ENCODE peak calls at places on chromosomes 16 and 17, in five cellular contexts. One of them, this sample, is unnamed. For H3K4me1, the result is how much of the 10 kb centered on the place peaks cover.

GRCh38 chr16:68790130-68790761 is 53.1 kb upstream of the TANGO6 start:
- DNase-seq in GM23248: peak
- DNase-seq in endothelial cell of umbilical vein: no peak
- DNase-seq in PC-9: peak
- DNase-seq in right cardiac atrium: no peak
- DNase-seq in this sample: peak

GRCh38 chr17:62051053-62051452 is 14.0 kb downstream of the MED13 start:
- DNase-seq in GM23248: no peak
- DNase-seq in endothelial cell of umbilical vein: no peak
- DNase-seq in PC-9: no peak
- DNase-seq in right cardiac atrium: no peak
- DNase-seq in this sample: peak

GRCh38 chr17:66652840-66653507 is 181.9 kb upstream of the CACNG5 start:
- DNase-seq in GM23248: peak
- DNase-seq in endothelial cell of umbilical vein: peak
- DNase-seq in PC-9: no peak
- DNase-seq in right cardiac atrium: no peak
- DNase-seq in this sample: peak

GRCh38 chr17:79776378-79777165 is 1.4 kb upstream of the CBX2 start:
- DNase-seq in GM23248: no peak
- DNase-seq in endothelial cell of umbilical vein: peak
- DNase-seq in PC-9: no peak
- DNase-seq in right cardiac atrium: no peak
- DNase-seq in this sample: no peak

GRCh38 chr16:75626806-75627205 is 3.7 kb upstream of the ADAT1 start:
- DNase-seq in GM23248: no peak
- DNase-seq in endothelial cell of umbilical vein: no peak
- DNase-seq in PC-9: no peak
- DNase-seq in right cardiac atrium: no peak
- DNase-seq in this sample: no peak

GRCh38 chr17:40369923-40370322 is 5.4 kb upstream of the GJD3 start:
- DNase-seq in GM23248: no peak
- DNase-seq in endothelial cell of umbilical vein: no peak
- DNase-seq in PC-9: no peak
- DNase-seq in right cardiac atrium: no peak
- DNase-seq in this sample: no peak

GRCh38 chr16:29820271-29820701 is at the start of gene MVP:
- DNase-seq in GM23248: peak
- DNase-seq in endothelial cell of umbilical vein: peak
- DNase-seq in PC-9: no peak
- DNase-seq in right cardiac atrium: peak
- DNase-seq in this sample: peak

GRCh38 chr17:1347681-1348318 is 52.2 kb downstream of the YWHAE start:
- DNase-seq in GM23248: peak
- DNase-seq in endothelial cell of umbilical vein: peak
- DNase-seq in PC-9: no peak
- DNase-seq in right cardiac atrium: no peak
- DNase-seq in this sample: peak

DNA sequence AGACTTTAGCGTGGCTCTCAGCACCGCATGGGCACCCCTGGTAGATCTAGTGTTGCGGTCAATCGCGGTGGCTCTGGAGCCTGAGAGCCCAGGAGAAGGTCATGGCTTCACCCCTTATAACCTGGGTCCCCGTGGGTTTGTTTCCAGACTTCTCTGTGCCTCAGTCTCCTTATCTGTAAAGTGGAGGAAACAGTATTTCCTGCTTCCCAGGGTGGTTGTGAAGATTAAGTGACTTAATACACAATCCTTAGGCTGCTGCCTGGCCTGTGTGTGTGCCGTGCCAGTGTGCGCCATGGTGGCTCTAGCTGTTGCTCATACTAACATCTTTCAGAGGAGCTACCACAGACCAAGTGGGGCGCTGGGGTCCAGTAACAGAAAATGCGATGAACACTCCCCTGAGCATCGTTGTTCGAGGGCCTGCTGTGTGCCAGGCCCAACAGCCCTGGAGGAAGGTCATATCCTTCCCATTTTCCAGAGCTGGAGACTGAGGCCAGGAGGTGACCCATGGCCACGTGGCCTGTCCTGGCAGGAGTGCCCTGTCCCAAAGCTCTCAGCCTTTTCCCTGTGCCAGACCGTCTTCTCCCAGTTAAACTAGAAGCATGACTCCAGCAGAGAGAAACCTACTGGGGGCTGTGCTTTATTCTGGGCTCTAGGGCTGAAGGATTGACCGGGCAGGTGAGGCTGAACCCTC is 70.1 kb downstream of the CMIP start:
- DNase-seq in GM23248: no peak
- DNase-seq in endothelial cell of umbilical vein: peak
- DNase-seq in PC-9: no peak
- DNase-seq in right cardiac atrium: no peak
- DNase-seq in this sample: no peak
- H3K4me1 ChIP-seq in GM23248: under half
- H3K4me1 ChIP-seq in endothelial cell of umbilical vein: half or more
- H3K4me1 ChIP-seq in PC-9: half or more
- H3K4me1 ChIP-seq in right cardiac atrium: under half
- H3K4me1 ChIP-seq in this sample: under half

GRCh38 chr17:57940653-57941329 is 14.4 kb downstream of the CUEDC1 start:
- DNase-seq in GM23248: no peak
- DNase-seq in endothelial cell of umbilical vein: no peak
- DNase-seq in PC-9: peak
- DNase-seq in right cardiac atrium: no peak
- DNase-seq in this sample: no peak
- H3K4me1 ChIP-seq in GM23248: under half
- H3K4me1 ChIP-seq in endothelial cell of umbilical vein: under half
- H3K4me1 ChIP-seq in PC-9: under half
- H3K4me1 ChIP-seq in right cardiac atrium: under half
- H3K4me1 ChIP-seq in this sample: under half

GRCh38 chr17:57953219-57953618 is 2.0 kb downstream of the CUEDC1 start:
- DNase-seq in GM23248: no peak
- DNase-seq in endothelial cell of umbilical vein: no peak
- DNase-seq in PC-9: no peak
- DNase-seq in right cardiac atrium: no peak
- DNase-seq in this sample: no peak
- H3K4me1 ChIP-seq in GM23248: under half
- H3K4me1 ChIP-seq in endothelial cell of umbilical vein: under half
- H3K4me1 ChIP-seq in PC-9: half or more
- H3K4me1 ChIP-seq in right cardiac atrium: under half
- H3K4me1 ChIP-seq in this sample: under half

GRCh38 chr16:8946544-8946943 is 17.2 kb downstream of the USP7 start:
- DNase-seq in GM23248: no peak
- DNase-seq in endothelial cell of umbilical vein: no peak
- DNase-seq in PC-9: no peak
- DNase-seq in right cardiac atrium: no peak
- DNase-seq in this sample: no peak
- H3K4me1 ChIP-seq in GM23248: under half
- H3K4me1 ChIP-seq in endothelial cell of umbilical vein: under half
- H3K4me1 ChIP-seq in PC-9: under half
- H3K4me1 ChIP-seq in right cardiac atrium: under half
- H3K4me1 ChIP-seq in this sample: under half

DNA sequence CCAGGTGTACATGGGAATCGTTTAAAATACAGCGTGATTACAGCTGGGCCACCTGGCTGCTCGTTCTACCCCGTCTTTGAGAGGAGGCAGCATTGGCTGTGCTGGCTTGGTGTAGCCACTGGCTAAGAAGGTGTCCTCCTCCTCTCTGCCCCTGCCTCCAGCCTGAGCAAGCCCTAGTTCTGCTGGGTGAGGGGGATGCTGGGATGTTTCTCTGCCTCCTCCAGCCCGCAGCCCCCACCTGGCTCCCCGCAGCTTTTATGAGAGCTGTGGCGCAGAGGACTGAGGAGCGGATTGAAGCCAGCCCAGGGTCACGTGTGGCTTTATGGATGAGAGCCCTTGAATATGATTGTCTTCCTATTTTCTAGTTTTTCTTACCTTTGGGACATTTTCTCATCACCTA is 282.7 kb downstream of the SNX29 start:
- DNase-seq in GM23248: no peak
- DNase-seq in endothelial cell of umbilical vein: no peak
- DNase-seq in PC-9: no peak
- DNase-seq in right cardiac atrium: no peak
- DNase-seq in this sample: no peak
- H3K4me1 ChIP-seq in GM23248: under half
- H3K4me1 ChIP-seq in endothelial cell of umbilical vein: under half
- H3K4me1 ChIP-seq in PC-9: under half
- H3K4me1 ChIP-seq in right cardiac atrium: under half
- H3K4me1 ChIP-seq in this sample: under half

DNA sequence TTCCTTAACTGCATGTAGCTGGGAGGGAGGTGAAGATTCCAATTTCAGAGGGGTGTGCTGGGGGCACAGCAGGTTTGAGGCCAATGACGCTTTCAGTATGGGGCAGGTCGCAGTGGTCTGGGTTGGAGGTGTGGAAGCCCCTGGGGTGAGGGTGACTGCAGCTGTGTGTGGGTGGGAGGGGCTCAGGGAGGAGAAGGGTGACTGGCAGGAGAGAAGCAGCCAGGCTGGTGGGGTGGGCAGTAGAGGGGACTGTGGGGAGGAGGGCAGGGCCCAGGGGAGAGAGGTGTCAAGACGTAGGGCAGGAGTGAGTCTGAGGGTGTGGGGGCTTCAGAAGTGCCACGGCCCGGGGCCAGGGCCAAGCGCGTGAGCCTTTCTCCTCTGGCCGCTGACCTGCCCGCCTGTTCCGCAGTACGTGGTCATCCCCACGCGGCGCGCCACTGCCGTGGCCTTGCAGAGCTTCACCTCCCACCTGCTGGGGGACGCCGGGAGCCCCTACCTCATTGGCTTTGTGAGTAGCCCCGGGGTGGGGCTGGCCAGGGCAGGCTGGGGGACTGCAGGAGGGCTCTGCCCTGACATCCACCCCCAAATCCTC is 19.4 kb downstream of the MYBBP1A start:
- DNase-seq in GM23248: no peak
- DNase-seq in endothelial cell of umbilical vein: no peak
- DNase-seq in PC-9: no peak
- DNase-seq in right cardiac atrium: peak
- DNase-seq in this sample: no peak
- H3K4me1 ChIP-seq in GM23248: under half
- H3K4me1 ChIP-seq in endothelial cell of umbilical vein: half or more
- H3K4me1 ChIP-seq in PC-9: under half
- H3K4me1 ChIP-seq in right cardiac atrium: under half
- H3K4me1 ChIP-seq in this sample: under half

GRCh38 chr16:51133691-51134090 is 17.4 kb downstream of the SALL1 start:
- DNase-seq in GM23248: no peak
- DNase-seq in endothelial cell of umbilical vein: no peak
- DNase-seq in PC-9: no peak
- DNase-seq in right cardiac atrium: no peak
- DNase-seq in this sample: no peak
- H3K4me1 ChIP-seq in GM23248: under half
- H3K4me1 ChIP-seq in endothelial cell of umbilical vein: under half
- H3K4me1 ChIP-seq in PC-9: under half
- H3K4me1 ChIP-seq in right cardiac atrium: under half
- H3K4me1 ChIP-seq in this sample: under half

GRCh38 chr17:50199651-50200446 is 1.6 kb downstream of the COL1A1 start:
- DNase-seq in GM23248: peak
- DNase-seq in endothelial cell of umbilical vein: peak
- DNase-seq in PC-9: peak
- DNase-seq in right cardiac atrium: peak
- DNase-seq in this sample: peak

GRCh38 chr17:50199211-50199633 is 2.2 kb downstream of the COL1A1 start:
- DNase-seq in GM23248: peak
- DNase-seq in endothelial cell of umbilical vein: no peak
- DNase-seq in PC-9: no peak
- DNase-seq in right cardiac atrium: peak
- DNase-seq in this sample: no peak

GRCh38 chr17:50200447-50201225 is 795 bp downstream of the COL1A1 start:
- DNase-seq in GM23248: peak
- DNase-seq in endothelial cell of umbilical vein: peak
- DNase-seq in PC-9: peak
- DNase-seq in right cardiac atrium: peak
- DNase-seq in this sample: peak

GRCh38 chr17:50203086-50203485 is 1.7 kb upstream of the COL1A1 start:
- DNase-seq in GM23248: peak
- DNase-seq in endothelial cell of umbilical vein: no peak
- DNase-seq in PC-9: no peak
- DNase-seq in right cardiac atrium: peak
- DNase-seq in this sample: no peak

DNA sequence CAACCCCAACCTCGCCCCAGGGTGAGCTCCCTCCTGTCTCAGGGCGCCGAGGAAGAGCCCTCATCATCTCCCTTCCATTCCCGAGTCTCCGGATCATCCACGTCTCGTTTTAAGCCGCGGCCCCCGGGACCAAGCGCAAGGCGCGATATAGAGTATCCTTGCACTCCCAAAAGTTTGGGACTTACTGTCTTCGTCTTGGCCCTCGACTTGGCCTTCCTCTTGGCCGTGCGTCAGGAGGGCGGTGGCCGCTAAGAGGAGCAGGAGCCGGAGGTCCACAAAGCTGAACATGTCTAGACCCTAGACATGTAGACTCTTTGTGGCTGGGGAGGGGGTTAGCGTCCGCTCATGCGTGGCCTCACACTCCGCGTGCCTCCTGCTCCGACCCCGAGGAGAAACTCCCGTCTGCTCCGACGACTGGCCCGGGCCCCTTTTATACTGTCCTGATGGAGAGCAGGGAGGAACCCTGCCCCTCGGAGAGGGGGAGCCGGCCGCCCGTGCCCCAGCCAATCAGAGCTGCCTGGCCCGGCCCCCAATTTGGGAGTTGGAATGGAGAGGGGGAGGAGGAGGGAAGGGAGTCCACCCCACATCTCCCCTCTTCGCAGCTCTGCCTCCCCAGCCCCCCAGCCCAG is at the start of gene COL1A1:
- DNase-seq in GM23248: peak
- DNase-seq in endothelial cell of umbilical vein: no peak
- DNase-seq in PC-9: no peak
- DNase-seq in right cardiac atrium: peak
- DNase-seq in this sample: no peak
- H3K4me1 ChIP-seq in GM23248: half or more
- H3K4me1 ChIP-seq in endothelial cell of umbilical vein: under half
- H3K4me1 ChIP-seq in PC-9: under half
- H3K4me1 ChIP-seq in right cardiac atrium: under half
- H3K4me1 ChIP-seq in this sample: under half

GRCh38 chr17:50106393-50107131 is 11.4 kb downstream of the PDK2 start:
- DNase-seq in GM23248: no peak
- DNase-seq in endothelial cell of umbilical vein: no peak
- DNase-seq in PC-9: no peak
- DNase-seq in right cardiac atrium: no peak
- DNase-seq in this sample: no peak
- H3K4me1 ChIP-seq in GM23248: under half
- H3K4me1 ChIP-seq in endothelial cell of umbilical vein: under half
- H3K4me1 ChIP-seq in PC-9: under half
- H3K4me1 ChIP-seq in right cardiac atrium: under half
- H3K4me1 ChIP-seq in this sample: under half

This sample was measured in mammary epithelial cell.